ENCODE peak calls at places on chromosomes 6 and 20, in five cellular contexts. T is K562, P is IMR-90, J is A549, B is H1. Z is an unnamed sample.

GRCh38 chr6:101085327-101085726 is 204.2 kb upstream of the ASCC3 start:
- DNase-seq in T (no peak), P (no peak), J (no peak), B (no peak), Z (no peak)

GRCh38 chr20:53914861-53915458 is 155.4 kb downstream of the BCAS1 start:
- DNase-seq in T (no peak), P (no peak), J (no peak), B (no peak), Z (no peak)

GRCh38 chr6:114176726-114177125 is 166.1 kb downstream of the HS3ST5 start:
- DNase-seq in T (no peak), P (no peak), J (no peak), B (no peak), Z (no peak)

GRCh38 chr6:135909737-135910387 is 58.4 kb downstream of the PDE7B start:
- DNase-seq in T (peak), P (peak), J (peak), B (peak), Z (peak)

GRCh38 chr6:27592481-27593199 is 119.7 kb upstream of the ZNF184 start:
- DNase-seq in T (peak), P (peak), J (peak), B (peak), Z (peak)

GRCh38 chr6:113860165-113860955 is 3.2 kb downstream of the MARCKS start:
- DNase-seq in T (no peak), P (peak), J (peak), B (no peak), Z (peak)

GRCh38 chr6:128882991-128883571 is at the start of gene LAMA2:
- DNase-seq in T (no peak), P (peak), J (no peak), B (peak), Z (peak)

GRCh38 chr20:12252793-12253192 is 335.1 kb downstream of the BTBD3 start:
- DNase-seq in T (no peak), P (peak), J (no peak), B (peak), Z (no peak)

GRCh38 chr20:39935921-39936320 is 753.1 kb downstream of the MAFB start:
- DNase-seq in T (no peak), P (no peak), J (no peak), B (no peak), Z (no peak)

GRCh38 chr6:159463440-159463839 is 229.6 kb downstream of the SOD2 start:
- DNase-seq in T (no peak), P (peak), J (peak), B (no peak), Z (no peak)

DNA sequence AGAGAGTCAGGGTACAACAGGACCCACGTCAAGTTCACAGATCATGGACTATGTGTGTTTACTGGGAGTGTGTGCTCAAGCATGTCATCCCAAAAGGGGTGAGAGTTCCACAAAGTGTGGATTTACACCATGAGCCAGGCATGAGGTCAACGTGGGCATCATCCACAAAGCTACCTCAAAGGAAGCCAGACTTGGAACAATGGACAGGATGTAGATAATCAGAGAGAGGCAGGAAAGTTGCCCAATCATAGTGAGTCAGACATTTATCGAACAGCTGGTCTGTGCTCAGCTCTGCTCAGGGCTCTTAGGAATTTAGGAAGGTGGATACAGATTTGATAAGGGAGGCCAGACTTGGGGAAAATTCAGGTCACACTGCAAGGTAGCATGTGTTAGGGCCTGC is 317.2 kb upstream of the CDYL start:
- DNase-seq in T (no peak), P (peak), J (peak), B (no peak), Z (peak)
- TF ChIP-seq MAFK in T (peak), P (no peak), J (no peak), B (no peak), Z (no peak)

DNA sequence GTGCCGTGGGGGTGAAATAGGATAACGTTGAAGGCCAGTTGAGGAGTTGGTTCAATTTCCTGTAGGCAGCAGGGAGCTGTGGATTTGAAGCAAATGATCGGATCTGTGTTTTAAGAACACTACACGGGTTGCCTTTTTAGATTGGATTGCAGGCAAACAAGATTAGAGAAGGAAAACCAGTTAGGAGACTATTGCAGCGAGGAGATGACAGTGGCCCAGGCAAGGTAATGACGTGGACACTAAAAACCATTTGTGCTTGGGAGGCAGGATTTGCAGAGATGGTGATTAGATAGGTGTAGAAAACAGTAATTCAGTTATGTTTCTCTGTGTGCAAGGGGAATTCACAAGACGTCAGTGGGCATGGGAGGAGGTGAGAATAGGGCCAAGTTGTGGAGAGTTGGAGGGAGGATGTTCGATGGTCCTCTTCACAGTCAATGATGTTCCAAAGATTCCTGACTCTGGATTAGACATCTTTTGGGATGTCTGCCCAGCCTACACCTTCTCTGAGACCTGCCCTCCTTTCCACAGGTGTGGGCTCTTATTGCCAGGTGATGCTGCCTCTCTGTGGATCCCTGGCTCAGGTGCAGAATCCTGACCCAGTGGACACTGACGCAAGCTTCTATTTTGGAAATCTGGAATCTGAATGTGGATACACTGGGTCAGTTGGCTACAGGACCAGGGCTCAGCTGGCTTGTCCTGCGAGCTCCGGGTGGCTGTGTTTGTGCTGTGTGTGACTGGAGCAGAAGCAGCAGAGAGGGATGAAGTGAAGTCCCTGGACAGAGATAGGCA is 54.2 kb downstream of the TFAP2C start:
- DNase-seq in T (no peak), P (no peak), J (no peak), B (no peak), Z (no peak)
- TF ChIP-seq MAFK in T (no peak), P (no peak), J (no peak), B (no peak), Z (no peak)

GRCh38 chr20:61795669-61796630 is 269.7 kb downstream of the TAF4 start:
- DNase-seq in T (no peak), P (no peak), J (no peak), B (no peak), Z (no peak)
- TF ChIP-seq MAFK in T (no peak), P (no peak), J (no peak), B (no peak), Z (no peak)

DNA sequence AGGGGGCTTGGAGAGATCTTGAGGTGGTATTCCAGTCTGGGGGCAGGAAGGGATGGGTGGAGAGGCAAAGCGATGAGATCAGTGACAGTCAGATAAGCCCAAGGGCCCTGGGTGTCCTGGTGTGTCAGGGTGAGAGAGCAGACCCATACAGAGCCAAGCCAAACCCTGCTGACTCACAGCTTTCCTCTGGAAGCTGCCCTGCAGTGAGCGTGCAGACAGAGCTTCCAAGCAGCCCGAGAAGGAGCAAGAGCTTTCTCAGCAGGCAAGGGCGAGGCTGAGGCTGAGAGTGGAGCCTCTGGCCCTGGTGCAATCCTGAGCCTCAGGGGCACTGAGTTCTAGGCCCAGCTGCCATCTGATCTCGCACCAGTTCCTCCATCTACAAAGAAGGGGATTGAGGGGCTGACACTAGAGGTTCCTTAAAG is 91.1 kb upstream of the HIVEP1 start:
- DNase-seq in T (peak), P (peak), J (peak), B (no peak), Z (no peak)
- TF ChIP-seq MAFK in T (peak), P (peak), J (peak), B (no peak), Z (no peak)

GRCh38 chr20:45359406-45360148 is 3.4 kb upstream of the SYS1 start:
- DNase-seq in T (no peak), P (no peak), J (no peak), B (no peak), Z (peak)
- TF ChIP-seq MAFK in T (no peak), P (no peak), J (no peak), B (no peak), Z (peak)

Z was measured in HepG2.